ENCODE peak calls at places on chromosome 9, in six cellular contexts. D, S, U, X, Y and O are unnamed samples.

GRCh38 chr9:106218427-106218826 is 524.1 kb downstream of the TMEM38B start:
- DNase-seq in D (no peak), S (no peak), U (no peak), X (no peak), Y (no peak), O (no peak)

GRCh38 chr9:128550226-128550625 is 2.2 kb upstream of the SPTAN1 start:
- DNase-seq in D (no peak), S (no peak), U (no peak), X (no peak), Y (no peak), O (no peak)

GRCh38 chr9:96344458-96345180 is 38.9 kb downstream of the SLC35D2 start:
- DNase-seq in D (peak), S (peak), U (peak), X (peak), Y (no peak), O (peak)

GRCh38 chr9:17531642-17532254 is 47.1 kb upstream of the SH3GL2 start:
- DNase-seq in D (peak), S (peak), U (no peak), X (peak), Y (no peak), O (peak)

GRCh38 chr9:137588891-137589290 is 1.4 kb downstream of the ZMYND19 start:
- DNase-seq in D (no peak), S (no peak), U (no peak), X (no peak), Y (no peak), O (no peak)

GRCh38 chr9:99071313-99072039 is 33.4 kb upstream of the TGFBR1 start:
- DNase-seq in D (no peak), S (peak), U (no peak), X (peak), Y (no peak), O (no peak)

GRCh38 chr9:78121488-78121887 is 89.9 kb upstream of the GNAQ start:
- DNase-seq in D (peak), S (peak), U (peak), X (peak), Y (peak), O (peak)

GRCh38 chr9:115132648-115133047 is 14.7 kb upstream of the TNC start:
- DNase-seq in D (no peak), S (peak), U (no peak), X (peak), Y (no peak), O (no peak)

GRCh38 chr9:116959775-116960174 is 272.7 kb downstream of the TRIM32 start:
- DNase-seq in D (no peak), S (peak), U (no peak), X (no peak), Y (no peak), O (no peak)

GRCh38 chr9:88005146-88005750 is 30.9 kb upstream of the CDK20 start:
- DNase-seq in D (no peak), S (no peak), U (no peak), X (no peak), Y (no peak), O (peak)

GRCh38 chr9:89319015-89319905 is 960 bp downstream of the SECISBP2 start:
- DNase-seq in D (no peak), S (no peak), U (no peak), X (no peak), Y (no peak), O (no peak)

GRCh38 chr9:89274838-89275237 is 36.2 kb upstream of the CKS2 start:
- DNase-seq in D (peak), S (peak), U (no peak), X (peak), Y (no peak), O (peak)

GRCh38 chr9:98742325-98743280 is 33.9 kb upstream of the GABBR2 start:
- DNase-seq in D (no peak), S (peak), U (no peak), X (peak), Y (no peak), O (no peak)

GRCh38 chr9:120982851-120983250 is 56.3 kb upstream of the TRAF1 start:
- DNase-seq in D (peak), S (peak), U (no peak), X (no peak), Y (no peak), O (peak)

GRCh38 chr9:91727316-91727861 is 222.6 kb downstream of the ROR2 start:
- DNase-seq in D (no peak), S (peak), U (no peak), X (peak), Y (no peak), O (no peak)